ENCODE peak calls at places on chromosome 17, in nine cellular contexts. V is H1, Z is HL-60, X is endothelial cell of umbilical vein, D is breast epithelium, R is prostate gland, Y is vagina, U is esophagus muscularis mucosa, O is stomach. B is an unnamed sample.

GRCh38 chr17:77891602-77892001 is 66.9 kb upstream of the TNRC6C start:
- DNase-seq in V (no peak), Z (no peak), X (no peak), D (no peak), R (no peak), Y (no peak), U (no peak), O (no peak), B (peak; percentile 47)

GRCh38 chr17:68398731-68399637 is 58.3 kb downstream of the WIPI1 start:
- DNase-seq in V (peak; percentile 79), Z (peak; percentile 70), X (peak; percentile 76), D (no peak), R (peak; percentile 59), Y (peak; percentile 85), U (peak; percentile 90), O (peak; percentile 60), B (peak; percentile 80)

GRCh38 chr17:13513039-13513405 is 88.7 kb downstream of the HS3ST3A1 start:
- DNase-seq in V (no peak), Z (no peak), X (no peak), D (no peak), R (no peak), Y (no peak), U (no peak), O (no peak), B (no peak)

GRCh38 chr17:36544049-36544319 is 735 bp upstream of the GGNBP2 start:
- DNase-seq in V (no peak), Z (peak; percentile 74), X (peak; percentile 67), D (no peak), R (peak; percentile 36), Y (no peak), U (no peak), O (peak; percentile 47), B (no peak)

GRCh38 chr17:81253358-81254131 is 14.4 kb downstream of the NDUFAF8 start:
- DNase-seq in V (peak; percentile 74), Z (peak; percentile 33), X (peak; percentile 43), D (no peak), R (peak; percentile 37), Y (no peak), U (no peak), O (peak; percentile 57), B (no peak)

GRCh38 chr17:73308017-73308823 is 3.6 kb downstream of the CDC42EP4 start:
- DNase-seq in V (no peak), Z (peak; percentile 79), X (peak; percentile 68), D (peak; percentile 88), R (peak; percentile 95), Y (no peak), U (no peak), O (peak; percentile 94), B (no peak)

GRCh38 chr17:7176107-7176851 is 2.9 kb downstream of the ASGR1 start:
- DNase-seq in V (no peak), Z (no peak), X (no peak), D (no peak), R (no peak), Y (no peak), U (no peak), O (no peak), B (no peak)

GRCh38 chr17:80953471-80954315 is 37.9 kb upstream of the CHMP6 start:
- DNase-seq in V (no peak), Z (peak; percentile 29), X (no peak), D (no peak), R (no peak), Y (no peak), U (no peak), O (no peak), B (peak; percentile 69)

GRCh38 chr17:7323731-7324437 is 5.3 kb downstream of the NEURL4 start:
- DNase-seq in V (peak; percentile 99), Z (no peak), X (peak; percentile 32), D (no peak), R (peak; percentile 43), Y (no peak), U (no peak), O (peak; percentile 67), B (peak; percentile 90)

GRCh38 chr17:60525624-60526514 is at the start of gene APPBP2:
- DNase-seq in V (peak; percentile 87), Z (peak; percentile 73), X (peak; percentile 90), D (peak; percentile 79), R (peak; percentile 90), Y (peak; percentile 91), U (peak; percentile 97), O (peak; percentile 89), B (peak; percentile 94)

GRCh38 chr17:337866-338265 is 14.7 kb downstream of the RPH3AL start:
- DNase-seq in V (no peak), Z (no peak), X (no peak), D (no peak), R (no peak), Y (no peak), U (no peak), O (no peak), B (peak; percentile 18)

GRCh38 chr17:338442-339192 is 14.0 kb downstream of the RPH3AL start:
- DNase-seq in V (no peak), Z (no peak), X (peak; percentile 74), D (no peak), R (no peak), Y (no peak), U (no peak), O (peak; percentile 63), B (peak; percentile 85)

GRCh38 chr17:337022-337420 is 15.6 kb downstream of the RPH3AL start:
- DNase-seq in V (no peak), Z (no peak), X (no peak), D (no peak), R (no peak), Y (no peak), U (no peak), O (no peak), B (no peak)

GRCh38 chr17:336110-337021 is 16.2 kb downstream of the RPH3AL start:
- DNase-seq in V (no peak), Z (no peak), X (peak; percentile 36), D (no peak), R (no peak), Y (no peak), U (no peak), O (peak; percentile 78), B (peak; percentile 88)

DNA sequence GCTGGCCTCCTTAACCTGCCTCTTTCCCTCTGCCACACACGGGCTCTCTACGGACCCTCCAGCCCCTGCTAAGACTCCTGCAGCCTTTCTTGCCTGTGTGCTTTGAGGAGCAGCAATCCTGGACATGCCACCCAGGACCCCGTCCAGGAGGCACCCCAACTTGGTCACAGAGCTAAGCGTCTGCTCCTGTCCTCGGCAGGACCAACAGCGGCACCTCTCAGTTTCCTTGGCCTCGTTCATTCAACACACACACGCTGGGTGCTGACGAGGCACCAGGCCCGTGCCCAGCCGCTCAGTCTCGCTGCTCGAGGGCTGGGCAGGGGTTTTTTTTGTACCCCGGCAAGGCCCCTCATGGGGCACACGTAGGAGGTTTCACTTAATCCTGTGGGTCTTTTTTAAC is 15.2 kb downstream of the RPH3AL start:
- DNase-seq in V (no peak), Z (no peak), X (no peak), D (no peak), R (no peak), Y (no peak), U (no peak), O (no peak), B (peak; percentile 70)
- TF ChIP-seq POLR2AphosphoS5 in V (no peak), Z (no peak), X (no peak), D (no peak), R (no peak), Y (no peak), U (no peak), O (no peak), B (no peak)

GRCh38 chr17:9331512-9332163 is 244.0 kb downstream of the STX8 start:
- DNase-seq in V (no peak), Z (no peak), X (no peak), D (no peak), R (no peak), Y (no peak), U (no peak), O (no peak), B (no peak)

GRCh38 chr17:9330140-9330902 is 245.3 kb downstream of the STX8 start:
- DNase-seq in V (peak; percentile 56), Z (no peak), X (no peak), D (no peak), R (no peak), Y (no peak), U (no peak), O (no peak), B (no peak)

GRCh38 chr17:9332164-9332527 is 243.5 kb downstream of the STX8 start:
- DNase-seq in V (no peak), Z (no peak), X (no peak), D (no peak), R (no peak), Y (no peak), U (no peak), O (no peak), B (no peak)

GRCh38 chr17:9329251-9329921 is 246.2 kb downstream of the STX8 start:
- DNase-seq in V (peak; percentile 48), Z (no peak), X (no peak), D (no peak), R (no peak), Y (no peak), U (no peak), O (no peak), B (no peak)

GRCh38 chr17:9330903-9331272 is 244.7 kb downstream of the STX8 start:
- DNase-seq in V (no peak), Z (no peak), X (no peak), D (no peak), R (no peak), Y (no peak), U (no peak), O (no peak), B (no peak)
- H3K4me3 ChIP-seq in V (no peak overlapping the region), Z (no peak overlapping the region), X (no peak overlapping the region), D (no peak overlapping the region), R (no peak overlapping the region), Y (no peak overlapping the region), U (no peak overlapping the region), O (no peak overlapping the region), B (no peak overlapping the region)

DNA sequence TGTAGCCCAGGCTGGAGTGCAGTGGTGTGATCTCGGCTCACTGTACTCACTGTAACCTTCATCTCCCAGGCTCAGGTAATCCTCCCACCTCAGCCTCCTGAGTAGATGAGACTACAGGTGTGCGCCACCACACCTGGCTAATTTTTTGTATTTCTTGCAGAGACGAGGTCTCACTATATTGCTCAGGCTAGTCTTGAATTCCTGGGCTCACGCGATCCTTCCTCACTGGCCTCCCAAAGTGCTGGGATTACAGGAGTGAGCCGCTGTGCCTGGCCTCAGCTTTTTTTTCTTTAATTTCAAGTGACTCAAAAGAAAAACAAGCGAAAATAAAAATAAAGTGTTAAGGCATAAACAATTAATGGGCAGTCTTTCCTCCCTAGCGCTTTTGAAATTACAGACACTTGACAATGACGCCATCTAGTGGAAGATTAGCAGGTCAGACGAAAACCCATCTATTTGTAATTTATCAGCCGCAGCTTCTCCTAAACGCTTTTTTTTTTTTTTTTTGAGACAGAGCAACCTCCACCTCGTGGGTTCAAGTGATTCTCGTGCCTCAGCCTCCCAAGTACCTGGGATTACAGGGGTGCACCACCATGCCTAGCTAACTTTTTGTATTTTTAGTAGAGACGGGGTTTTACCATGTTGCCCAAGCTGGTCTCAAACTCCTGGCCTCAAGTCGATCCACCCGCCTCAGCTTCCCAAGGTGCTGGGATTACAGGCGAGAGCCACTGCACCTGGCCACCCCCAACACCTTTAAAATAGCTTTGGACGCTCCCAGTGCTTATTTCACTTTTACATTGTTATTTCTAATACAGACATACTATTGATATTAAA is 28.1 kb upstream of the PECAM1 start:
- DNase-seq in V (peak; percentile 55), Z (peak; percentile 46), X (peak; percentile 80), D (no peak), R (no peak), Y (no peak), U (no peak), O (no peak), B (no peak)
- TF ChIP-seq POLR2AphosphoS5 in V (no peak), Z (no peak), X (peak; percentile 33), D (no peak), R (peak; percentile 7), Y (no peak), U (no peak), O (no peak), B (no peak)

GRCh38 chr17:10114931-10115535 is 83.4 kb downstream of the GAS7 start:
- DNase-seq in V (no peak), Z (peak; percentile 95), X (no peak), D (peak; percentile 87), R (peak; percentile 79), Y (peak; percentile 100), U (peak; percentile 98), O (peak; percentile 69), B (peak; percentile 95)
- H3K4me3 ChIP-seq in V (no peak overlapping the region), Z (no peak overlapping the region), X (no peak overlapping the region), D (no peak overlapping the region), R (no peak overlapping the region), Y (peak overlapping the region; percentile 42), U (peak overlapping the region; percentile 35), O (no peak overlapping the region), B (no peak overlapping the region)

B was measured in spleen.